ENCODE peak calls at places on chromosomes 11 and 22, in eight cellular contexts. F, M, Q, K, L, G, O and A are unnamed samples.

GRCh38 chr22:48239461-48240164 is 1477.2 kb downstream of the TBC1D22A start:
- DNase-seq in F (no peak), M (no peak), Q (no peak), K (no peak), L (no peak), G (no peak), O (no peak), A (no peak)

GRCh38 chr11:73321342-73322110 is 13.4 kb downstream of the ARHGEF17 start:
- DNase-seq in F (no peak), M (no peak), Q (no peak), K (no peak), L (no peak), G (no peak), O (peak; percentile 85), A (peak; percentile 81)

GRCh38 chr11:111561801-111562325 is 21.3 kb downstream of the LAYN start:
- DNase-seq in F (no peak), M (no peak), Q (no peak), K (no peak), L (no peak), G (no peak), O (no peak), A (no peak)

GRCh38 chr11:3849297-3849874 is 6.1 kb upstream of the STIM1 start:
- DNase-seq in F (peak; percentile 72), M (peak; percentile 19), Q (peak; percentile 54), K (peak; percentile 61), L (peak; percentile 47), G (peak; percentile 7), O (no peak), A (no peak)

GRCh38 chr22:37431811-37432707 is 4.8 kb upstream of the ELFN2 start:
- DNase-seq in F (peak; percentile 44), M (peak; percentile 69), Q (no peak), K (peak; percentile 80), L (no peak), G (no peak), O (peak; percentile 61), A (no peak)

GRCh38 chr11:9990221-9990973 is 303.6 kb downstream of the SBF2 start:
- DNase-seq in F (peak; percentile 37), M (peak; percentile 48), Q (peak; percentile 67), K (no peak), L (no peak), G (no peak), O (no peak), A (no peak)

GRCh38 chr11:19952101-19952605 is 208.1 kb downstream of the DBX1 start:
- DNase-seq in F (no peak), M (peak; percentile 6), Q (no peak), K (no peak), L (no peak), G (no peak), O (peak; percentile 37), A (no peak)

GRCh38 chr11:69498614-69499175 is 17.2 kb downstream of the LINC01488 start:
- DNase-seq in F (no peak), M (no peak), Q (no peak), K (no peak), L (no peak), G (no peak), O (no peak), A (no peak)

GRCh38 chr22:42281284-42281683 is 10.8 kb upstream of the TCF20 start:
- DNase-seq in F (no peak), M (no peak), Q (no peak), K (no peak), L (no peak), G (no peak), O (no peak), A (no peak)